ENCODE peak calls at places on chromosomes 1 and 21, in ten cellular contexts. N, R, D, G, W, Z, T, K, V and E are unnamed samples.
A peak's percentile ranks its signal among the peaks of the same experiment; 100 is the strongest.

GRCh38 chr1:209756608-209757445 is 974 bp downstream of the TRAF3IP3 start:
- DNase-seq in N (peak; percentile 16), R (no peak), D (peak; percentile 31), G (no peak), W (peak; percentile 12), Z (peak; percentile 46), T (no peak), K (peak; percentile 49), V (no peak), E (no peak)

GRCh38 chr1:227718932-227719331 is 16.2 kb downstream of the JMJD4 start:
- DNase-seq in N (no peak), R (no peak), D (no peak), G (no peak), W (no peak), Z (no peak), T (no peak), K (no peak), V (no peak), E (no peak)

GRCh38 chr1:94734963-94735899 is 84.9 kb upstream of the SLC44A3 start:
- DNase-seq in N (no peak), R (peak; percentile 63), D (no peak), G (peak; percentile 51), W (peak; percentile 66), Z (peak; percentile 55), T (no peak), K (no peak), V (no peak), E (no peak)

GRCh38 chr1:214791961-214792360 is 189.0 kb downstream of the CENPF start:
- DNase-seq in N (no peak), R (no peak), D (no peak), G (no peak), W (no peak), Z (no peak), T (no peak), K (no peak), V (no peak), E (no peak)

GRCh38 chr1:108949044-108949443 is 14.2 kb downstream of the CLCC1 start:
- DNase-seq in N (no peak), R (no peak), D (no peak), G (no peak), W (no peak), Z (no peak), T (no peak), K (no peak), V (no peak), E (no peak)

GRCh38 chr1:234538930-234539649 is 60.1 kb upstream of the TARBP1 start:
- DNase-seq in N (no peak), R (no peak), D (no peak), G (no peak), W (no peak), Z (no peak), T (no peak), K (no peak), V (peak; percentile 75), E (no peak)

GRCh38 chr21:28580585-28580984 is 412.1 kb downstream of the LTN1 start:
- DNase-seq in N (no peak), R (no peak), D (no peak), G (no peak), W (no peak), Z (no peak), T (no peak), K (no peak), V (no peak), E (no peak)

GRCh38 chr1:43058056-43058455 is 99.4 kb upstream of the SLC2A1 start:
- DNase-seq in N (no peak), R (no peak), D (no peak), G (no peak), W (no peak), Z (no peak), T (no peak), K (no peak), V (no peak), E (no peak)

GRCh38 chr1:180167021-180167701 is 12.5 kb downstream of the QSOX1 start:
- DNase-seq in N (no peak), R (no peak), D (no peak), G (no peak), W (peak; percentile 17), Z (no peak), T (no peak), K (no peak), V (no peak), E (no peak)

GRCh38 chr1:158101944-158102343 is 78.8 kb upstream of the CD1D start:
- DNase-seq in N (no peak), R (no peak), D (no peak), G (no peak), W (peak; percentile 97), Z (no peak), T (no peak), K (no peak), V (no peak), E (no peak)

GRCh38 chr1:6580588-6581270 is 935 bp downstream of the ZBTB48 start:
- DNase-seq in N (no peak), R (no peak), D (peak; percentile 46), G (peak; percentile 48), W (peak; percentile 22), Z (no peak), T (no peak), K (no peak), V (no peak), E (no peak)

GRCh38 chr21:17818158-17819113 is 720 bp downstream of the C21orf91 start:
- DNase-seq in N (peak; percentile 36), R (peak; percentile 32), D (peak; percentile 59), G (no peak), W (peak; percentile 58), Z (peak; percentile 38), T (peak; percentile 52), K (no peak), V (no peak), E (no peak)

GRCh38 chr1:155092131-155092530 is 13.5 kb downstream of the EFNA3 start:
- DNase-seq in N (no peak), R (no peak), D (no peak), G (no peak), W (no peak), Z (no peak), T (no peak), K (no peak), V (no peak), E (no peak)
- H3K4me3 ChIP-seq in N (no peak overlapping the region), R (no peak overlapping the region), D (no peak overlapping the region), G (no peak overlapping the region), W (no peak overlapping the region), Z (no peak overlapping the region), T (no peak overlapping the region), K (no peak overlapping the region), V (no peak overlapping the region), E (no peak overlapping the region)

GRCh38 chr1:36885537-36886441 is 148.5 kb downstream of the GRIK3 start:
- DNase-seq in N (no peak), R (no peak), D (no peak), G (no peak), W (no peak), Z (peak; percentile 25), T (no peak), K (no peak), V (no peak), E (no peak)
- H3K27me3 ChIP-seq in N (no peaks in the 10 kb centered on the region), R (no peaks in the 10 kb centered on the region), D (no peaks in the 10 kb centered on the region), G (peaks cover 30% of the 10 kb centered on the region), W (no peaks in the 10 kb centered on the region), Z (no peaks in the 10 kb centered on the region), T (no peaks in the 10 kb centered on the region), K (no peaks in the 10 kb centered on the region), V (peaks cover 15% of the 10 kb centered on the region), E (no peaks in the 10 kb centered on the region)

DNA sequence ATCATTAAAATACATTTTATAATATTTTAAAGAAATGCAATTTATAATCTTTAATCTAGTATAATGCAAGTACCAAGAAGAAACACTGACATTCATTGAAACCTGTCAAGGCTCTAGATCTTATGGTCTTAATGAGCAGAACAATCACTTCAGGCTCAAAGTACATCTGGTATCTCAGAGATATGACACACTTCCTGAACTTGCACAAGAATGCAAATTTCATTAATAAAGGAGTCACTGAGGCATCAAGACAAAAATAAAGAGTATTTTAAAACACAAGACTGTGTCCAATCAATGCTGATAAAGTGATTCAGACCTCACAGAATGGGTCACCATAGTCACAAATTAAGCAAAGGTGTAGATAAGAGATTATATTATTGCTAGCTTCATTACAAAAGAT is 178.1 kb downstream of the AK5 start:
- DNase-seq in N (no peak), R (no peak), D (no peak), G (no peak), W (peak; percentile 66), Z (no peak), T (no peak), K (no peak), V (no peak), E (no peak)
- H3K4me1 ChIP-seq in N (no peaks in the 10 kb centered on the region), R (no peaks in the 10 kb centered on the region), D (no peaks in the 10 kb centered on the region), G (no peaks in the 10 kb centered on the region), W (peaks cover 3% of the 10 kb centered on the region), Z (no peaks in the 10 kb centered on the region), T (no peaks in the 10 kb centered on the region), K (no peaks in the 10 kb centered on the region), V (no peaks in the 10 kb centered on the region), E (no peaks in the 10 kb centered on the region)

GRCh38 chr21:37548521-37548981 is 182.0 kb downstream of the DYRK1A start:
- DNase-seq in N (no peak), R (no peak), D (no peak), G (no peak), W (no peak), Z (no peak), T (no peak), K (no peak), V (no peak), E (no peak)

GRCh38 chr21:37552496-37553399 is 186.2 kb downstream of the DYRK1A start:
- DNase-seq in N (no peak), R (no peak), D (no peak), G (no peak), W (no peak), Z (no peak), T (no peak), K (no peak), V (no peak), E (no peak)

GRCh38 chr21:37551406-37552355 is 185.1 kb downstream of the DYRK1A start:
- DNase-seq in N (no peak), R (peak; percentile 39), D (no peak), G (no peak), W (no peak), Z (peak; percentile 59), T (no peak), K (no peak), V (no peak), E (no peak)

GRCh38 chr21:37547615-37547975 is 181.0 kb downstream of the DYRK1A start:
- DNase-seq in N (no peak), R (no peak), D (no peak), G (no peak), W (no peak), Z (no peak), T (no peak), K (no peak), V (no peak), E (no peak)

DNA sequence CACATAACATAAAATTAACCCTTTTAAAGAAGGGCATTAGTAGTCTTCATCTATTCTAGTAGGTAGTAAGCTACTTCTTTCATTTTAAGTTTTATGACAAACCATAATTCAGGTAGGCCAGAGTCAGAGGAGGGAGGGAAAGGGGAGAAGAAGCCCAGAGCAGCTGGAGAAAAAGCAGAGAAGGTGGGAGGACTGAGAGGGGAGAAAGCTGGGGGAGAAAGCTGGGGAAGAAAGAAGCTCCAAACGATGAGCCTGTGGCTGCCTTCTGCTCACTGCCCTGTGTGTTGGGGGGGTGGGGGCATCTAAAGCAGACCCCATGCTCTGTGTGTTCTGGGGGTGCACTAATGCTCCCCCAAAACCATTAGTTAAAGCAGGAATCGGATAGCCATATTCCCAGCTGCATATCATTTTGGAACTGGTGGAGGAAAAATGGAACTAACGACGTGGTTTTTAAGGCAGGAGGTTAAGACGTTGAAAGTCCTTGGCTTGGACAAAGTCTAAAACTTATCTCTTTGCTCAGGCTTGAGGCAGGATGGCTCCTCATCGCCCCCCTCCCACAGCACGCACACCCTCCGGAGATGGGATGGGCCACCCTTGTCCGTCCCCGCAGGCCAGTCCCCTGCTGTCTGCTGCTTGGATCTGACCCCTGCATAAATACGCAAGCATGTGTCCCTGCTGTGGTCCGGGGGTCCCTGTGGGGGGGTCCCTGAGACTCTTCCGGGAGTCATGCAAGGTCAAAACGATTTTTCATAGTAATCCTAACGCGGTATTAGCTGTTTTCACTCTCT is 184.2 kb downstream of the DYRK1A start:
- DNase-seq in N (no peak), R (no peak), D (no peak), G (peak; percentile 64), W (no peak), Z (no peak), T (no peak), K (no peak), V (no peak), E (no peak)
- H3K4me3 ChIP-seq in N (no peak overlapping the region), R (no peak overlapping the region), D (no peak overlapping the region), G (no peak overlapping the region), W (no peak overlapping the region), Z (no peak overlapping the region), T (no peak overlapping the region), K (no peak overlapping the region), V (no peak overlapping the region), E (no peak overlapping the region)